ENCODE peak calls at places on chromosome 1, in four cellular contexts. One of them, this sample, is unnamed.

GRCh38 chr1:9822897-9823692 is 670 bp downstream of the CLSTN1 start:
- DNase-seq in M059J: peak; percentile 48
- DNase-seq in head of caudate nucleus: peak; percentile 53
- DNase-seq in fibroblast of mammary gland: peak; percentile 17
- DNase-seq in this sample: peak; percentile 75

GRCh38 chr1:196546272-196547245 is 61.7 kb downstream of the KCNT2 start:
- DNase-seq in head of caudate nucleus: no peak
- DNase-seq in fibroblast of mammary gland: peak; percentile 78
- DNase-seq in M059J: no peak
- DNase-seq in this sample: no peak

GRCh38 chr1:165737196-165737595 is 31.5 kb downstream of the TMCO1 start:
- DNase-seq in fibroblast of mammary gland: peak; percentile 27
- DNase-seq in M059J: no peak
- DNase-seq in head of caudate nucleus: no peak
- DNase-seq in this sample: no peak

GRCh38 chr1:160367516-160367900 is 637 bp downstream of the NHLH1 start:
- DNase-seq in fibroblast of mammary gland: no peak
- DNase-seq in M059J: no peak
- DNase-seq in head of caudate nucleus: no peak
- DNase-seq in this sample: no peak

GRCh38 chr1:69686367-69686984 is 118.8 kb downstream of the LRRC7 start:
- DNase-seq in M059J: no peak
- DNase-seq in fibroblast of mammary gland: no peak
- DNase-seq in head of caudate nucleus: no peak
- DNase-seq in this sample: no peak

GRCh38 chr1:161190962-161191521 is 7.8 kb downstream of the ADAMTS4 start:
- DNase-seq in M059J: no peak
- DNase-seq in head of caudate nucleus: no peak
- DNase-seq in fibroblast of mammary gland: peak; percentile 33
- DNase-seq in this sample: no peak

GRCh38 chr1:162741574-162741973 is 48.9 kb upstream of the HSD17B7 start:
- DNase-seq in M059J: no peak
- DNase-seq in head of caudate nucleus: no peak
- DNase-seq in fibroblast of mammary gland: no peak
- DNase-seq in this sample: no peak

GRCh38 chr1:102191723-102192122 is 195.0 kb upstream of the OLFM3 start:
- DNase-seq in M059J: peak; percentile 12
- DNase-seq in fibroblast of mammary gland: peak; percentile 10
- DNase-seq in head of caudate nucleus: peak; percentile 19
- DNase-seq in this sample: no peak

GRCh38 chr1:20187813-20188454 is 1.6 kb upstream of the PLA2G2C start:
- DNase-seq in fibroblast of mammary gland: no peak
- DNase-seq in M059J: no peak
- DNase-seq in head of caudate nucleus: no peak
- DNase-seq in this sample: no peak

This sample was measured in Right ventricle myocardium inferior.